ENCODE peak calls at places on chromosomes 13 and 19, in five cellular contexts. C is A549, B is body of pancreas, A is NB4, G is breast epithelium. W is an unnamed sample.

GRCh38 chr13:21081926-21082325 is 20.5 kb upstream of the LATS2 start:
- DNase-seq in A (no peak), G (no peak), C (no peak), B (no peak), W (no peak)

GRCh38 chr19:54684537-54684936 is 21.8 kb downstream of the LILRB4 start:
- DNase-seq in G (no peak), C (no peak), A (peak; percentile 72), B (no peak), W (peak; percentile 20)

GRCh38 chr19:11286312-11286974 is 9.5 kb upstream of the TSPAN16 start:
- DNase-seq in C (no peak), B (no peak), A (peak; percentile 32), G (no peak), W (no peak)

GRCh38 chr13:63731896-63732295 is 2316.2 kb upstream of the PCDH20 start:
- DNase-seq in A (no peak), G (no peak), C (no peak), B (no peak), W (no peak)

GRCh38 chr13:28181413-28181812 is 43.1 kb downstream of the PAN3 start:
- DNase-seq in C (no peak), A (no peak), B (no peak), G (no peak), W (peak; percentile 30)

GRCh38 chr19:20254151-20254550 is 87.1 kb downstream of the ZNF486 start:
- DNase-seq in G (no peak), A (no peak), C (no peak), B (no peak), W (no peak)

GRCh38 chr19:39823693-39824092 is 10.3 kb downstream of the DYRK1B start:
- DNase-seq in G (no peak), A (no peak), B (no peak), C (no peak), W (no peak)

GRCh38 chr13:95317037-95317989 is 16.1 kb upstream of the ABCC4 start:
- DNase-seq in A (no peak), B (no peak), C (no peak), G (no peak), W (no peak)

GRCh38 chr13:89401209-89401810 is 1730.1 kb downstream of the SLITRK5 start:
- DNase-seq in C (no peak), G (no peak), B (no peak), A (peak; percentile 76), W (no peak)

GRCh38 chr19:1634938-1635243 is 17.5 kb downstream of the TCF3 start:
- DNase-seq in A (no peak), B (no peak), C (no peak), G (no peak), W (no peak)

GRCh38 chr19:17680235-17680722 is 7.9 kb downstream of the UNC13A start:
- DNase-seq in G (peak; percentile 20), A (peak; percentile 85), B (peak; percentile 60), C (peak; percentile 71), W (peak; percentile 83)

GRCh38 chr13:105050696-105051095 is 1484.8 kb downstream of the EFNB2 start:
- DNase-seq in C (no peak), G (no peak), A (no peak), B (no peak), W (no peak)

GRCh38 chr13:95382906-95383305 is 81.7 kb upstream of the ABCC4 start:
- DNase-seq in B (no peak), G (no peak), A (no peak), C (no peak), W (no peak)

GRCh38 chr13:28489536-28489935 is 5.4 kb downstream of the FLT1 start:
- DNase-seq in C (no peak), G (no peak), A (peak; percentile 38), B (no peak), W (no peak)

GRCh38 chr19:31064486-31064885 is 284.8 kb downstream of the TSHZ3 start:
- DNase-seq in C (no peak), A (no peak), G (no peak), B (no peak), W (no peak)

GRCh38 chr13:40148103-40148502 is 492.6 kb downstream of the COG6 start:
- DNase-seq in A (no peak), C (no peak), G (no peak), B (no peak), W (no peak)

GRCh38 chr19:2084993-2085720 is 11.0 kb downstream of the MOB3A start:
- DNase-seq in C (no peak), G (peak; percentile 61), B (peak; percentile 49), A (peak; percentile 96), W (no peak)

GRCh38 chr13:21884299-21884878 is 213.5 kb downstream of the FGF9 start:
- DNase-seq in B (no peak), A (no peak), C (no peak), G (no peak), W (no peak)

GRCh38 chr13:39407138-39407537 is 195.9 kb downstream of the LHFPL6 start:
- DNase-seq in C (no peak), A (no peak), B (no peak), G (no peak), W (no peak)

GRCh38 chr19:54312436-54313362 is at the start of gene LILRA5:
- DNase-seq in G (no peak), C (no peak), A (peak; percentile 68), B (peak; percentile 10), W (no peak)

GRCh38 chr19:41887711-41888382 is 4.9 kb downstream of the ARHGEF1 start:
- DNase-seq in A (peak; percentile 28), G (peak; percentile 63), C (no peak), B (peak; percentile 68), W (peak; percentile 97)

GRCh38 chr19:7636317-7636690 is 606 bp upstream of the STXBP2 start:
- DNase-seq in C (no peak), G (no peak), A (peak; percentile 81), B (no peak), W (no peak)

GRCh38 chr19:10105241-10106099 is 692 bp upstream of the PPAN start:
- DNase-seq in C (no peak), A (no peak), G (no peak), B (no peak), W (no peak)

GRCh38 chr19:10107817-10108367 is 1.7 kb downstream of the PPAN start:
- DNase-seq in B (no peak), G (no peak), C (no peak), A (peak; percentile 24), W (no peak)

GRCh38 chr19:10107254-10107653 is 1.1 kb downstream of the PPAN start:
- DNase-seq in B (no peak), C (no peak), A (peak; percentile 47), G (no peak), W (no peak)

GRCh38 chr19:10104665-10105221 is 1.4 kb upstream of the PPAN start:
- DNase-seq in B (no peak), C (no peak), G (no peak), A (peak; percentile 66), W (no peak)

GRCh38 chr19:10106100-10106936 is at the start of gene PPAN:
- DNase-seq in A (peak; percentile 100), B (peak; percentile 99), G (peak; percentile 97), C (peak; percentile 93), W (peak; percentile 96)
- TF ChIP-seq POLR2A in A (peak; percentile 98), B (peak; percentile 77), G (no peak), C (peak; percentile 71), W (peak; percentile 75)

DNA sequence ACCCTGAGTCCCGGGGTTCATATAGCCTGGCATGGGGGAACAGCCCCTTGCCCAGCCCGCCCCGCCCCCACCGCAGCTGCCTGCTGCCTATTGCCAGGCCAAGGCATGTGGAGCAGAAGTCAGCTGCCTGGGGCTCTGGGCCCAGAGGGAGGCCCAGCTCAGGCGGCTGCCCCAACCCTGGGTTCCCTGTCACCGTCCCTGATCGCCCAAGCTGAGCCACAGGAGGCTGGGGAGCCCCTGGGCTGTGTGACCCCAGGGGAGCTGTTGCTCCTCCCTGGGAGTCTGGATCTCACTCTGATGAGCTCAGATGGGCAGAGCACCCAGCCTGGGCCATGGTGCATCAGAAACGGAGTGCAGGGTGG is 1.4 kb downstream of the PLIN4 start:
- DNase-seq in G (no peak), A (peak; percentile 14), C (no peak), B (no peak), W (peak; percentile 58)
- TF ChIP-seq POLR2A in G (no peak), A (no peak), C (no peak), B (no peak), W (no peak)

GRCh38 chr19:36847968-36848367 is 2.7 kb upstream of the ZNF345 start:
- DNase-seq in C (no peak), A (no peak), B (no peak), G (no peak), W (no peak)

GRCh38 chr19:36849701-36850645 is 703 bp upstream of the ZNF345 start:
- DNase-seq in G (peak; percentile 85), A (peak; percentile 90), B (peak; percentile 91), C (no peak), W (peak; percentile 85)

GRCh38 chr19:36851898-36852297 is 1.2 kb downstream of the ZNF345 start:
- DNase-seq in B (no peak), C (no peak), G (no peak), A (no peak), W (no peak)

DNA sequence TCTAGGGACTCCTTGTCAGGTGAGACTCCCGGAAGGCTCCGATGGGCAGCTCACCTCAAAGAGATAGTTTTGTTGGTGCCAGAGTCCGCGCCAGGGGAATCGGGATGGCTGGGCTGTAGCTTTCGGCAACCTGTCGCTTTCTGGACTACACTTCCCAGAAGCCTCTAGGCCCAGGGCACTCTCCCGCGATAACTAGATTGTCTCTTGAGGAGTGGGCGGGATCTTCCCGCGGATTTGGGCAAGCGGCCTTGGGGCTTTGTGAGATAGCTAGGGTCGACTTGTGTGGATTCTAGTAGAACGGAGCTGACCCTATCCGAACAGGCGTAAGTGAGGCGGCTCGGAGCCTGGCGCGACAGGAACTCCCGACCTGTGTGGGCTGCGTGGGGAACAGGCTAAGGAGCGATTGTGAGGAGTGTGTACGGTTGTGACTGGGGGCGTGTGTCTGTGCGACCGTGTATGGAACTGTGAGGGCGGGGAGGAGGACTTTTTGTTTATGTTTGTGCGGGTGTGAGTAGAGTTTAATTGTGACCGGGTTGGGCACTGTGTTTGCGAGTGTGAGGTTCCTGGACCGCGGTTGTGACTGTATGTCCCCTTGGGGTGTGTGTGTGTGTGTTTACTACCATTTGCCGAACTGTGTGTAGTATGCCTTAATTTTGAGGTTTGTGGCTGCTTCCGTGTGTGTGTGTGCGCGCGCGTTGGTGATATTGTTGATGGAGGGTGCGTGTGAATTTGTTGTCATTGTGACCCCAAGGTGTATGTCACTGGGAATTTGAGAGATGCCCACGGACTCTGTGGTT is at the start of gene ZNF345:
- DNase-seq in A (peak; percentile 92), B (peak; percentile 95), C (peak; percentile 29), G (peak; percentile 91), W (peak; percentile 83)
- TF ChIP-seq POLR2A in A (peak; percentile 66), B (peak; percentile 48), C (no peak), G (peak; percentile 32), W (peak; percentile 27)

DNA sequence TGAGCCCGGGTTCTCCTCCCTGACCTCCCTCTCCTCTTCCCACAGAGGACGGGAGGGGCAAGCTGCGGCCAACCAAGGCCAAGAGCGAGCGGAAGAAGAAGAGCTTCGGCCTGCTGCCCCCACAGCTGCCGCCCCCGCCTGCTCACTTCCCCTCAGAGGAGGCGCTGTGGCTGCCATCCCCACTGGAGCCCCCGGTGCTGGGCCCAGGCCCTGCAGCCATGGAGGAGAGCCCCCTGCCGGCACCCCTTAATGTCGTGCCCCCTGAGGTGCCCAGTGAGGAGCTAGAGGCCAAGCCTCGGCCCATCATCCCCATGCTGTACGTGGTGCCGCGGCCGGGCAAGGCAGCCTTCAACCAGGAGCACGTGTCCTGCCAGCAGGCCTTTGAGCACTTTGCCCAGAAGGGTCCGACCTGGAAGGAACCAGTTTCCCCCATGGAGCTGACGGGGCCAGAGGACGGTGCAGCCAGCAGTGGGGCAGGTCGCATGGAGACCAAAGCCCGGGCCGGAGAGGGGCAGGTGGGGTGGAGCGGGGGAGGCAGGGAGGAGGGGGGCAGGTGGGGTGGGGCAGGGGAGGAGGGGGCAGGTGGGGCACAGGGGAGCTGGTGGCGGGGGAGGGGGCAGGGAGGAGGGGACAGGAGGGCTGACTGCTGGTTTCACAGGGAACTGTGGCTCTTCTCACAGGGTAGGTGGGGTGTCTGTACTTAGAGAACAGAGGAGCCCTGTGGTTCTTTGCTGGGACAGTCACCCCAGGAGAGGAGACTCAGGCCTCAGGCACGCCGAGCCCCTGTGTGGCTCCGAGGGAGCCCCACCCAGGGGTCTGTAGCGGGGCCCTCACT is 162.3 kb downstream of the KDM4B start:
- DNase-seq in B (no peak), A (peak; percentile 71), C (no peak), G (no peak), W (no peak)
- TF ChIP-seq POLR2A in B (no peak), A (no peak), C (no peak), G (no peak), W (no peak)